ENCODE peak calls at places on chromosomes 6 and 20, in eight cellular contexts. N is transverse colon, D is MM.1S, V is AG09309, U is osteoblast, K is adrenal gland, Y is ovary, Z is A549. P is an unnamed sample.

GRCh38 chr20:5143856-5144255 is 17.0 kb downstream of the CDS2 start:
- DNase-seq in Y (no peak), K (no peak), N (no peak), Z (no peak), D (no peak), V (no peak), U (no peak), P (no peak)

GRCh38 chr6:80363501-80363900 is 257.0 kb downstream of the BCKDHB start:
- DNase-seq in V (peak; percentile 7), Y (no peak), Z (no peak), D (no peak), N (no peak), K (no peak), U (peak; percentile 56), P (no peak)

GRCh38 chr20:43379239-43379917 is 78.3 kb upstream of the SRSF6 start:
- DNase-seq in N (no peak), U (peak; percentile 70), V (peak; percentile 77), Y (no peak), K (no peak), Z (peak; percentile 38), D (no peak), P (peak; percentile 1)

GRCh38 chr6:13859871-13860555 is 45.7 kb upstream of the MCUR1 start:
- DNase-seq in K (no peak), N (no peak), U (no peak), Z (no peak), D (no peak), V (no peak), Y (no peak), P (no peak)

GRCh38 chr6:117351521-117351920 is 74.2 kb downstream of the ROS1 start:
- DNase-seq in Z (no peak), K (no peak), U (no peak), V (no peak), Y (no peak), D (no peak), N (no peak), P (no peak)

GRCh38 chr6:53049389-53049788 is 15.8 kb upstream of the FBXO9 start:
- DNase-seq in V (no peak), N (no peak), Z (no peak), Y (no peak), D (no peak), K (no peak), U (no peak), P (no peak)

GRCh38 chr20:13373400-13373799 is 152.3 kb downstream of the ISM1 start:
- DNase-seq in U (no peak), K (no peak), Z (no peak), D (no peak), N (no peak), V (no peak), Y (no peak), P (no peak)

GRCh38 chr6:15269619-15270018 is 23.8 kb downstream of the JARID2 start:
- DNase-seq in Y (no peak), K (no peak), Z (no peak), N (no peak), U (no peak), D (no peak), V (no peak), P (no peak)

GRCh38 chr6:43368517-43369160 is 808 bp downstream of the ZNF318 start:
- DNase-seq in D (peak; percentile 23), U (peak; percentile 88), Y (peak; percentile 57), K (peak; percentile 45), N (peak; percentile 50), V (no peak), Z (peak; percentile 9), P (no peak)

GRCh38 chr6:43369174-43370002 is at the start of gene ZNF318:
- DNase-seq in K (peak; percentile 96), N (peak; percentile 97), U (peak; percentile 99), Y (peak; percentile 96), D (peak; percentile 96), Z (peak; percentile 94), V (peak; percentile 80), P (peak; percentile 35)

GRCh38 chr6:43373252-43373875 is 3.9 kb upstream of the ZNF318 start:
- DNase-seq in D (no peak), N (no peak), U (no peak), Z (no peak), Y (no peak), K (no peak), V (no peak), P (no peak)

GRCh38 chr6:43367245-43367984 is 2.0 kb downstream of the ZNF318 start:
- DNase-seq in U (no peak), Y (no peak), K (no peak), V (no peak), Z (no peak), N (no peak), D (no peak), P (no peak)
- H3K4me3 ChIP-seq in U (no peak overlapping the region), Y (peak overlapping the region; percentile 71), K (no peak overlapping the region), V (no peak overlapping the region), Z (no peak overlapping the region), N (no peak overlapping the region), D (no peak overlapping the region), P (no peak overlapping the region)

GRCh38 chr20:48975955-48976354 is 54.4 kb downstream of the ARFGEF2 start:
- DNase-seq in Y (no peak), D (no peak), N (no peak), Z (no peak), K (peak; percentile 79), U (no peak), V (no peak), P (no peak)

GRCh38 chr20:48971956-48972355 is 50.4 kb downstream of the ARFGEF2 start:
- DNase-seq in D (no peak), Y (no peak), N (no peak), V (no peak), Z (no peak), K (no peak), U (no peak), P (no peak)

GRCh38 chr20:48972816-48973215 is 51.3 kb downstream of the ARFGEF2 start:
- DNase-seq in K (no peak), Z (no peak), N (no peak), Y (no peak), U (peak; percentile 49), V (no peak), D (no peak), P (no peak)

GRCh38 chr20:48965189-48965910 is 43.8 kb downstream of the ARFGEF2 start:
- DNase-seq in Z (no peak), V (peak; percentile 11), Y (no peak), N (no peak), D (no peak), K (no peak), U (peak; percentile 83), P (no peak)

GRCh38 chr20:48970681-48971370 is 49.3 kb downstream of the ARFGEF2 start:
- DNase-seq in D (no peak), K (no peak), Y (no peak), U (peak; percentile 55), Z (no peak), N (no peak), V (no peak), P (no peak)
- TF ChIP-seq CTCF in D (no peak), K (no peak), Y (no peak), U (no peak), Z (no peak), N (no peak), V (no peak), P (no peak)

DNA sequence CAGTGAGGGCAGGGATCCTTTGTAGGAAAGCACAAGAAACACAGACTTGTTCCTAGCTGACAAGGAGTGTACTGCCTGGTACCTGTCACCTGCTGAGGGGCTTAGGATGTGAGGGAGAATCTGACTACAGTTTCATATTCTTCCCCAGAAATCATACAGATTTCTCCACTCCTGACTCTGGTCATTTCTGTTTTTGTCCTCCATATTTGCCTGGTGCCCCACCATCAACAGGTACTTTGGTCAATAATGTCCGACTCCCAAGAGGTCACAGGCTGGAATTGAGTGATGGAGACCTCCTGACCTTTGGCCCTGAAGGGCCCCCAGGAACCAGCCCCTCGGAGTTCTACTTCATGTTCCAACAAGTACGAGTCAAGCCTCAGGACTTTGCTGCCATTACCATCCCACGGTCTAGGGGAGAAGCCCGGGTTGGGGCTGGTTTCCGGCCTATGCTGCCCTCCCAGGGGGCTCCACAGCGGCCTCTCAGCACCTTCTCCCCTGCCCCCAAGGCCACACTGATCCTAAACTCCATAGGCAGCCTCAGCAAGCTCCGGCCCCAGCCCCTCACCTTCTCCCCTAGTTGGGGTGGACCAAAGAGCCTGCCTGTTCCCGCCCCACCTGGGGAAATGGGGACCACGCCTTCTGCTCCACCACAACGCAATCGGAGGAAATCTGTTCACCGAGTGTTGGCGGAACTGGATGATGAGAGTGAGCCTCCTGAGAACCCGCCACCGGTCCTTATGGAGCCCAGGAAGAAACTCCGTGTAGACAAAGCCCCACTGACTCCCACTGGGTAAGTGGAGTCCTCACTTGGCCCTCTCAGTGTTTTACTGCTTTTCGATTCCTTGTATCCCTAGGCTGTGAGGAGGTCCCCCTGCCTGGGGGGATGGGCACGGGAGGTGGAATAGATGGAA is 3.1 kb downstream of the TCF19 start:
- DNase-seq in Y (no peak), U (no peak), K (no peak), Z (no peak), D (no peak), V (no peak), N (no peak), P (no peak)
- H3K4me3 ChIP-seq in Y (no peak overlapping the region), U (no peak overlapping the region), K (no peak overlapping the region), Z (no peak overlapping the region), D (no peak overlapping the region), V (no peak overlapping the region), N (no peak overlapping the region), P (no peak overlapping the region)

GRCh38 chr6:30719356-30719755 is 796 bp upstream of the TUBB start:
- DNase-seq in D (no peak), K (no peak), Z (no peak), Y (no peak), U (no peak), V (no peak), N (no peak), P (no peak)

GRCh38 chr6:30720738-30721197 is 616 bp downstream of the TUBB start:
- DNase-seq in Z (peak; percentile 72), U (peak; percentile 83), N (peak; percentile 84), Y (peak; percentile 80), V (no peak), K (peak; percentile 75), D (peak; percentile 80), P (no peak)

GRCh38 chr6:30719791-30720737 is at the start of gene TUBB:
- DNase-seq in Y (peak; percentile 94), Z (peak; percentile 96), U (peak; percentile 98), D (peak; percentile 98), N (peak; percentile 98), V (peak; percentile 90), K (peak; percentile 97), P (peak; percentile 80)

GRCh38 chr6:30722280-30723112 is 2.3 kb downstream of the TUBB start:
- DNase-seq in Z (peak; percentile 73), N (peak; percentile 89), K (peak; percentile 80), U (peak; percentile 94), V (no peak), Y (peak; percentile 81), D (peak; percentile 77), P (no peak)

GRCh38 chr6:30721198-30722024 is 1.3 kb downstream of the TUBB start:
- DNase-seq in U (peak; percentile 96), N (peak; percentile 94), Z (peak; percentile 87), K (peak; percentile 91), Y (peak; percentile 93), V (no peak), D (peak; percentile 89), P (no peak)
- TF ChIP-seq CTCF in U (no peak), N (no peak), Z (no peak), K (peak; percentile 62), Y (peak; percentile 33), V (peak; percentile 32), D (peak; percentile 15), P (no peak)

DNA sequence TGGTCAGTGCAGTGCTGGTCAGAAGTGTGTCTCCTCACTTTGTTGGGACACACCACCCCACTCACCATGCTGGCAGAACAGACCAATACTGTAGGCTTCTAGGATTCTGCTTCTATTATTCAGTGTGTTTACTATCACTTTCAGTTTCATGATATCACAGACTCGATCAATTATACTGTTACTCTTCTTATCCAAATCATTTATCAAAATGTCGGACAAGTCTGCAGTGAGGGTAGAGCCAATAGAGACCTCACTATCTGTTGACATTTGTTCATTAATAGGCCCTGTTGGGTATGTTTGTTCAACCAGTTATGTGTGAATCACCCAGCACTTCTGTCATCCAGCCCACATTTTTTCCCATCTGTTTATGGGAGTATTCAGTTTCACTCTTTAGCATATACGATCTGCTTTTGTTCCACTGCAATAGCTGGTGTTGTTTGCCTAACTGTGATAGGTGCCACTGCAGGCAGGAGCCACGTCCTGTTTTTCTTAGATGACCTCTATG is 140.1 kb downstream of the NRN1 start:
- DNase-seq in Z (peak; percentile 22), U (no peak), V (peak; percentile 27), K (no peak), Y (no peak), D (peak; percentile 31), N (no peak), P (peak; percentile 31)
- H3K4me3 ChIP-seq in Z (peak overlapping the region; percentile 2), U (peak overlapping the region; percentile 53), V (no peak overlapping the region), K (no peak overlapping the region), Y (no peak overlapping the region), D (peak overlapping the region; percentile 40), N (no peak overlapping the region), P (peak overlapping the region; percentile 35)

P was measured in epithelial cell of proximal tubule.